ENCODE peak calls at places on chromosome 19, in seven cellular contexts. One of them, this sample, is unnamed.

GRCh38 chr19:48405850-48406249 is 12.4 kb downstream of the GRIN2D start:
- DNase-seq in stimulated activated CD8-positive, alpha-beta memory T cell treated with anti-CD3 and anti-CD28 coated beads, Interleukin-2, amount 100 ng/mL, for 1 hour: no peak
- DNase-seq in HFF-Myc: no peak
- DNase-seq in nephron progenitor cell: no peak
- DNase-seq in adrenal gland: no peak
- DNase-seq in SIG-M5: no peak
- DNase-seq in GM20000: peak; percentile 60
- DNase-seq in this sample: no peak

GRCh38 chr19:46610851-46611770 is 10.0 kb downstream of the CALM3 start:
- DNase-seq in adrenal gland: peak; percentile 24
- DNase-seq in SIG-M5: no peak
- DNase-seq in GM20000: peak; percentile 4
- DNase-seq in HFF-Myc: no peak
- DNase-seq in stimulated activated CD8-positive, alpha-beta memory T cell treated with anti-CD3 and anti-CD28 coated beads, Interleukin-2, amount 100 ng/mL, for 1 hour: no peak
- DNase-seq in nephron progenitor cell: no peak
- DNase-seq in this sample: no peak

GRCh38 chr19:32041681-32042292 is 303.6 kb upstream of the ZNF507 start:
- DNase-seq in GM20000: no peak
- DNase-seq in stimulated activated CD8-positive, alpha-beta memory T cell treated with anti-CD3 and anti-CD28 coated beads, Interleukin-2, amount 100 ng/mL, for 1 hour: no peak
- DNase-seq in adrenal gland: peak; percentile 63
- DNase-seq in SIG-M5: no peak
- DNase-seq in HFF-Myc: no peak
- DNase-seq in nephron progenitor cell: peak; percentile 72
- DNase-seq in this sample: peak; percentile 62

GRCh38 chr19:40585677-40586422 is 9.2 kb downstream of the SHKBP1 start:
- DNase-seq in adrenal gland: no peak
- DNase-seq in HFF-Myc: no peak
- DNase-seq in nephron progenitor cell: no peak
- DNase-seq in stimulated activated CD8-positive, alpha-beta memory T cell treated with anti-CD3 and anti-CD28 coated beads, Interleukin-2, amount 100 ng/mL, for 1 hour: no peak
- DNase-seq in SIG-M5: peak; percentile 42
- DNase-seq in GM20000: no peak
- DNase-seq in this sample: no peak

GRCh38 chr19:3041302-3041701 is 12.2 kb upstream of the TLE2 start:
- DNase-seq in adrenal gland: no peak
- DNase-seq in nephron progenitor cell: no peak
- DNase-seq in stimulated activated CD8-positive, alpha-beta memory T cell treated with anti-CD3 and anti-CD28 coated beads, Interleukin-2, amount 100 ng/mL, for 1 hour: no peak
- DNase-seq in SIG-M5: no peak
- DNase-seq in HFF-Myc: no peak
- DNase-seq in GM20000: no peak
- DNase-seq in this sample: no peak

GRCh38 chr19:18852634-18853033 is 20.9 kb downstream of the UPF1 start:
- DNase-seq in GM20000: no peak
- DNase-seq in adrenal gland: no peak
- DNase-seq in SIG-M5: no peak
- DNase-seq in nephron progenitor cell: no peak
- DNase-seq in HFF-Myc: no peak
- DNase-seq in stimulated activated CD8-positive, alpha-beta memory T cell treated with anti-CD3 and anti-CD28 coated beads, Interleukin-2, amount 100 ng/mL, for 1 hour: no peak
- DNase-seq in this sample: no peak

GRCh38 chr19:2454962-2455409 is 1.8 kb downstream of the LMNB2 start:
- DNase-seq in stimulated activated CD8-positive, alpha-beta memory T cell treated with anti-CD3 and anti-CD28 coated beads, Interleukin-2, amount 100 ng/mL, for 1 hour: no peak
- DNase-seq in HFF-Myc: no peak
- DNase-seq in nephron progenitor cell: no peak
- DNase-seq in SIG-M5: no peak
- DNase-seq in adrenal gland: no peak
- DNase-seq in GM20000: no peak
- DNase-seq in this sample: no peak

GRCh38 chr19:9306443-9306842 is 3.2 kb downstream of the ZNF699 start:
- DNase-seq in nephron progenitor cell: no peak
- DNase-seq in HFF-Myc: no peak
- DNase-seq in GM20000: no peak
- DNase-seq in adrenal gland: no peak
- DNase-seq in stimulated activated CD8-positive, alpha-beta memory T cell treated with anti-CD3 and anti-CD28 coated beads, Interleukin-2, amount 100 ng/mL, for 1 hour: no peak
- DNase-seq in SIG-M5: no peak
- DNase-seq in this sample: no peak

GRCh38 chr19:33868821-33869412 is 72.2 kb downstream of the KCTD15 start:
- DNase-seq in HFF-Myc: no peak
- DNase-seq in SIG-M5: no peak
- DNase-seq in nephron progenitor cell: peak; percentile 36
- DNase-seq in GM20000: no peak
- DNase-seq in stimulated activated CD8-positive, alpha-beta memory T cell treated with anti-CD3 and anti-CD28 coated beads, Interleukin-2, amount 100 ng/mL, for 1 hour: no peak
- DNase-seq in adrenal gland: peak; percentile 30
- DNase-seq in this sample: no peak

GRCh38 chr19:34767967-34768366 is 5.0 kb downstream of the ZNF599 start:
- DNase-seq in stimulated activated CD8-positive, alpha-beta memory T cell treated with anti-CD3 and anti-CD28 coated beads, Interleukin-2, amount 100 ng/mL, for 1 hour: no peak
- DNase-seq in nephron progenitor cell: no peak
- DNase-seq in HFF-Myc: no peak
- DNase-seq in adrenal gland: no peak
- DNase-seq in SIG-M5: no peak
- DNase-seq in GM20000: no peak
- DNase-seq in this sample: no peak

GRCh38 chr19:35518313-35518712 is 4.9 kb upstream of the DMKN start:
- DNase-seq in nephron progenitor cell: no peak
- DNase-seq in SIG-M5: no peak
- DNase-seq in HFF-Myc: peak; percentile 70
- DNase-seq in GM20000: no peak
- DNase-seq in stimulated activated CD8-positive, alpha-beta memory T cell treated with anti-CD3 and anti-CD28 coated beads, Interleukin-2, amount 100 ng/mL, for 1 hour: no peak
- DNase-seq in adrenal gland: no peak
- DNase-seq in this sample: no peak

GRCh38 chr19:50567052-50567841 is 988 bp downstream of the LRRC4B start:
- DNase-seq in stimulated activated CD8-positive, alpha-beta memory T cell treated with anti-CD3 and anti-CD28 coated beads, Interleukin-2, amount 100 ng/mL, for 1 hour: no peak
- DNase-seq in SIG-M5: no peak
- DNase-seq in HFF-Myc: no peak
- DNase-seq in GM20000: peak; percentile 20
- DNase-seq in adrenal gland: no peak
- DNase-seq in nephron progenitor cell: peak; percentile 45
- DNase-seq in this sample: no peak

GRCh38 chr19:4130635-4131438 is 6.9 kb upstream of the MAP2K2 start:
- DNase-seq in SIG-M5: no peak
- DNase-seq in adrenal gland: no peak
- DNase-seq in GM20000: no peak
- DNase-seq in nephron progenitor cell: no peak
- DNase-seq in HFF-Myc: peak; percentile 30
- DNase-seq in stimulated activated CD8-positive, alpha-beta memory T cell treated with anti-CD3 and anti-CD28 coated beads, Interleukin-2, amount 100 ng/mL, for 1 hour: no peak
- DNase-seq in this sample: no peak

GRCh38 chr19:15195381-15195964 is 5.3 kb downstream of the NOTCH3 start:
- DNase-seq in HFF-Myc: no peak
- DNase-seq in stimulated activated CD8-positive, alpha-beta memory T cell treated with anti-CD3 and anti-CD28 coated beads, Interleukin-2, amount 100 ng/mL, for 1 hour: no peak
- DNase-seq in SIG-M5: no peak
- DNase-seq in nephron progenitor cell: peak; percentile 74
- DNase-seq in adrenal gland: no peak
- DNase-seq in GM20000: no peak
- DNase-seq in this sample: peak; percentile 53

GRCh38 chr19:39492225-39492624 is 6.5 kb upstream of the DLL3 start:
- DNase-seq in SIG-M5: no peak
- DNase-seq in GM20000: no peak
- DNase-seq in stimulated activated CD8-positive, alpha-beta memory T cell treated with anti-CD3 and anti-CD28 coated beads, Interleukin-2, amount 100 ng/mL, for 1 hour: no peak
- DNase-seq in adrenal gland: no peak
- DNase-seq in nephron progenitor cell: no peak
- DNase-seq in HFF-Myc: no peak
- DNase-seq in this sample: no peak

GRCh38 chr19:2469102-2469914 is 6.6 kb upstream of the GADD45B start:
- DNase-seq in GM20000: peak; percentile 49
- DNase-seq in nephron progenitor cell: no peak
- DNase-seq in HFF-Myc: no peak
- DNase-seq in SIG-M5: no peak
- DNase-seq in adrenal gland: no peak
- DNase-seq in stimulated activated CD8-positive, alpha-beta memory T cell treated with anti-CD3 and anti-CD28 coated beads, Interleukin-2, amount 100 ng/mL, for 1 hour: no peak
- DNase-seq in this sample: no peak

GRCh38 chr19:8585894-8586750 is 8.9 kb upstream of the MYO1F start:
- DNase-seq in adrenal gland: peak; percentile 63
- DNase-seq in GM20000: peak; percentile 74
- DNase-seq in nephron progenitor cell: peak; percentile 86
- DNase-seq in SIG-M5: no peak
- DNase-seq in HFF-Myc: no peak
- DNase-seq in stimulated activated CD8-positive, alpha-beta memory T cell treated with anti-CD3 and anti-CD28 coated beads, Interleukin-2, amount 100 ng/mL, for 1 hour: no peak
- DNase-seq in this sample: peak; percentile 80

GRCh38 chr19:6639439-6639838 is 30.5 kb downstream of the TNFSF14 start:
- DNase-seq in adrenal gland: no peak
- DNase-seq in GM20000: no peak
- DNase-seq in stimulated activated CD8-positive, alpha-beta memory T cell treated with anti-CD3 and anti-CD28 coated beads, Interleukin-2, amount 100 ng/mL, for 1 hour: no peak
- DNase-seq in nephron progenitor cell: no peak
- DNase-seq in HFF-Myc: no peak
- DNase-seq in SIG-M5: no peak
- DNase-seq in this sample: no peak

GRCh38 chr19:42276821-42277220 is 7.8 kb downstream of the CIC start:
- DNase-seq in HFF-Myc: no peak
- DNase-seq in stimulated activated CD8-positive, alpha-beta memory T cell treated with anti-CD3 and anti-CD28 coated beads, Interleukin-2, amount 100 ng/mL, for 1 hour: no peak
- DNase-seq in nephron progenitor cell: no peak
- DNase-seq in SIG-M5: no peak
- DNase-seq in GM20000: no peak
- DNase-seq in adrenal gland: no peak
- DNase-seq in this sample: no peak

GRCh38 chr19:43524922-43525835 is 1.8 kb downstream of the ETHE1 start:
- DNase-seq in nephron progenitor cell: peak; percentile 36
- DNase-seq in SIG-M5: peak; percentile 31
- DNase-seq in stimulated activated CD8-positive, alpha-beta memory T cell treated with anti-CD3 and anti-CD28 coated beads, Interleukin-2, amount 100 ng/mL, for 1 hour: no peak
- DNase-seq in HFF-Myc: no peak
- DNase-seq in adrenal gland: peak; percentile 58
- DNase-seq in GM20000: peak; percentile 69
- DNase-seq in this sample: no peak

GRCh38 chr19:38122402-38123093 is 101.5 kb downstream of the DPF1 start:
- DNase-seq in GM20000: no peak
- DNase-seq in stimulated activated CD8-positive, alpha-beta memory T cell treated with anti-CD3 and anti-CD28 coated beads, Interleukin-2, amount 100 ng/mL, for 1 hour: no peak
- DNase-seq in HFF-Myc: no peak
- DNase-seq in nephron progenitor cell: no peak
- DNase-seq in SIG-M5: no peak
- DNase-seq in adrenal gland: no peak
- DNase-seq in this sample: no peak

GRCh38 chr19:15564534-15565168 is 50.4 kb upstream of the CYP4F8 start:
- DNase-seq in adrenal gland: no peak
- DNase-seq in GM20000: no peak
- DNase-seq in HFF-Myc: no peak
- DNase-seq in SIG-M5: no peak
- DNase-seq in nephron progenitor cell: no peak
- DNase-seq in stimulated activated CD8-positive, alpha-beta memory T cell treated with anti-CD3 and anti-CD28 coated beads, Interleukin-2, amount 100 ng/mL, for 1 hour: no peak
- DNase-seq in this sample: no peak

GRCh38 chr19:12034196-12034595 is 1.3 kb downstream of the ZNF433 start:
- DNase-seq in GM20000: no peak
- DNase-seq in nephron progenitor cell: no peak
- DNase-seq in SIG-M5: no peak
- DNase-seq in adrenal gland: no peak
- DNase-seq in stimulated activated CD8-positive, alpha-beta memory T cell treated with anti-CD3 and anti-CD28 coated beads, Interleukin-2, amount 100 ng/mL, for 1 hour: no peak
- DNase-seq in HFF-Myc: no peak
- DNase-seq in this sample: no peak

GRCh38 chr19:35938282-35939224 is 2.4 kb downstream of the LRFN3 start:
- DNase-seq in GM20000: peak; percentile 28
- DNase-seq in stimulated activated CD8-positive, alpha-beta memory T cell treated with anti-CD3 and anti-CD28 coated beads, Interleukin-2, amount 100 ng/mL, for 1 hour: no peak
- DNase-seq in adrenal gland: no peak
- DNase-seq in nephron progenitor cell: no peak
- DNase-seq in HFF-Myc: no peak
- DNase-seq in SIG-M5: no peak
- DNase-seq in this sample: no peak

GRCh38 chr19:56736571-56736970 is 65.0 kb upstream of the ZNF835 start:
- DNase-seq in adrenal gland: no peak
- DNase-seq in SIG-M5: no peak
- DNase-seq in HFF-Myc: no peak
- DNase-seq in nephron progenitor cell: no peak
- DNase-seq in GM20000: no peak
- DNase-seq in stimulated activated CD8-positive, alpha-beta memory T cell treated with anti-CD3 and anti-CD28 coated beads, Interleukin-2, amount 100 ng/mL, for 1 hour: no peak
- DNase-seq in this sample: no peak

GRCh38 chr19:47447470-47448359 is 24.0 kb downstream of the SLC8A2 start:
- DNase-seq in adrenal gland: peak; percentile 81
- DNase-seq in HFF-Myc: no peak
- DNase-seq in stimulated activated CD8-positive, alpha-beta memory T cell treated with anti-CD3 and anti-CD28 coated beads, Interleukin-2, amount 100 ng/mL, for 1 hour: no peak
- DNase-seq in SIG-M5: no peak
- DNase-seq in nephron progenitor cell: peak; percentile 88
- DNase-seq in GM20000: no peak
- DNase-seq in this sample: peak; percentile 70

GRCh38 chr19:38917516-38917915 is 5.5 kb upstream of the CCER2 start:
- DNase-seq in GM20000: no peak
- DNase-seq in stimulated activated CD8-positive, alpha-beta memory T cell treated with anti-CD3 and anti-CD28 coated beads, Interleukin-2, amount 100 ng/mL, for 1 hour: no peak
- DNase-seq in adrenal gland: no peak
- DNase-seq in nephron progenitor cell: no peak
- DNase-seq in HFF-Myc: no peak
- DNase-seq in SIG-M5: no peak
- DNase-seq in this sample: no peak

GRCh38 chr19:33260628-33261418 is 35.2 kb upstream of the SLC7A10 start:
- DNase-seq in stimulated activated CD8-positive, alpha-beta memory T cell treated with anti-CD3 and anti-CD28 coated beads, Interleukin-2, amount 100 ng/mL, for 1 hour: no peak
- DNase-seq in GM20000: no peak
- DNase-seq in HFF-Myc: no peak
- DNase-seq in adrenal gland: no peak
- DNase-seq in SIG-M5: no peak
- DNase-seq in nephron progenitor cell: no peak
- DNase-seq in this sample: no peak

GRCh38 chr19:6720369-6721112 is at the start of gene C3:
- DNase-seq in HFF-Myc: no peak
- DNase-seq in adrenal gland: peak; percentile 92
- DNase-seq in SIG-M5: no peak
- DNase-seq in nephron progenitor cell: no peak
- DNase-seq in GM20000: no peak
- DNase-seq in stimulated activated CD8-positive, alpha-beta memory T cell treated with anti-CD3 and anti-CD28 coated beads, Interleukin-2, amount 100 ng/mL, for 1 hour: no peak
- DNase-seq in this sample: no peak

GRCh38 chr19:893775-894090 is 449 bp downstream of the RNU6-9 start:
- DNase-seq in SIG-M5: no peak
- DNase-seq in stimulated activated CD8-positive, alpha-beta memory T cell treated with anti-CD3 and anti-CD28 coated beads, Interleukin-2, amount 100 ng/mL, for 1 hour: no peak
- DNase-seq in nephron progenitor cell: no peak
- DNase-seq in adrenal gland: no peak
- DNase-seq in GM20000: no peak
- DNase-seq in HFF-Myc: no peak
- DNase-seq in this sample: no peak

GRCh38 chr19:54464624-54465266 is 1.2 kb upstream of the LENG9 start:
- DNase-seq in stimulated activated CD8-positive, alpha-beta memory T cell treated with anti-CD3 and anti-CD28 coated beads, Interleukin-2, amount 100 ng/mL, for 1 hour: peak; percentile 41
- DNase-seq in adrenal gland: peak; percentile 93
- DNase-seq in HFF-Myc: no peak
- DNase-seq in GM20000: peak; percentile 95
- DNase-seq in SIG-M5: no peak
- DNase-seq in nephron progenitor cell: peak; percentile 88
- DNase-seq in this sample: peak; percentile 85

GRCh38 chr19:36097036-36097435 is 13.9 kb upstream of the OVOL3 start:
- DNase-seq in GM20000: no peak
- DNase-seq in SIG-M5: no peak
- DNase-seq in stimulated activated CD8-positive, alpha-beta memory T cell treated with anti-CD3 and anti-CD28 coated beads, Interleukin-2, amount 100 ng/mL, for 1 hour: no peak
- DNase-seq in nephron progenitor cell: no peak
- DNase-seq in adrenal gland: no peak
- DNase-seq in HFF-Myc: no peak
- DNase-seq in this sample: no peak

GRCh38 chr19:8445488-8446001 is 770 bp downstream of the HNRNPM start:
- DNase-seq in SIG-M5: no peak
- DNase-seq in nephron progenitor cell: peak; percentile 71
- DNase-seq in GM20000: peak; percentile 47
- DNase-seq in adrenal gland: peak; percentile 60
- DNase-seq in HFF-Myc: no peak
- DNase-seq in stimulated activated CD8-positive, alpha-beta memory T cell treated with anti-CD3 and anti-CD28 coated beads, Interleukin-2, amount 100 ng/mL, for 1 hour: peak; percentile 4
- DNase-seq in this sample: peak; percentile 25

GRCh38 chr19:34484328-34484727 is 2.8 kb downstream of the WTIP start:
- DNase-seq in adrenal gland: no peak
- DNase-seq in stimulated activated CD8-positive, alpha-beta memory T cell treated with anti-CD3 and anti-CD28 coated beads, Interleukin-2, amount 100 ng/mL, for 1 hour: no peak
- DNase-seq in nephron progenitor cell: no peak
- DNase-seq in SIG-M5: no peak
- DNase-seq in GM20000: no peak
- DNase-seq in HFF-Myc: no peak
- DNase-seq in this sample: no peak

GRCh38 chr19:51116736-51117135 is 8.0 kb upstream of the SIGLEC9 start:
- DNase-seq in stimulated activated CD8-positive, alpha-beta memory T cell treated with anti-CD3 and anti-CD28 coated beads, Interleukin-2, amount 100 ng/mL, for 1 hour: no peak
- DNase-seq in GM20000: no peak
- DNase-seq in SIG-M5: no peak
- DNase-seq in adrenal gland: no peak
- DNase-seq in HFF-Myc: no peak
- DNase-seq in nephron progenitor cell: no peak
- DNase-seq in this sample: no peak

This sample was measured in neural crest cell.